ENCODE peak calls at places on chromosomes 7 and 10, in six cellular contexts. S is brain microvascular endothelial cell, I is heart right ventricle, Y is WERI-Rb-1, W is mucosa of descending colon, G is osteoblast. O is an unnamed sample.

GRCh38 chr7:136588216-136588615 is 280.2 kb upstream of the CHRM2 start:
- DNase-seq in I (no peak), Y (no peak), G (no peak), W (no peak), S (no peak), O (no peak)

GRCh38 chr10:33151344-33151864 is 183.1 kb downstream of the NRP1 start:
- DNase-seq in Y (no peak), W (no peak), S (no peak), G (no peak), I (no peak), O (no peak)

GRCh38 chr7:28687631-28688030 is 270.5 kb downstream of the TRIL start:
- DNase-seq in Y (no peak), S (no peak), W (no peak), G (no peak), I (no peak), O (no peak)

GRCh38 chr7:22356855-22357310 is at the start of gene RAPGEF5:
- DNase-seq in I (peak), W (peak), G (peak), S (no peak), Y (peak), O (no peak)

GRCh38 chr10:78765726-78766335 is 302.9 kb upstream of the ZMIZ1 start:
- DNase-seq in W (no peak), I (no peak), S (no peak), Y (no peak), G (no peak), O (no peak)

GRCh38 chr7:30977896-30978564 is 14.3 kb downstream of the GHRHR start:
- DNase-seq in G (no peak), Y (peak), I (no peak), W (peak), S (no peak), O (no peak)

GRCh38 chr7:29017666-29018065 is 59.5 kb upstream of the TRIL start:
- DNase-seq in I (no peak), Y (no peak), S (peak), G (peak), W (no peak), O (no peak)

GRCh38 chr7:51046482-51046881 is 263.8 kb upstream of the GRB10 start:
- DNase-seq in G (no peak), W (no peak), Y (no peak), S (no peak), I (no peak), O (no peak)

GRCh38 chr10:117543245-117543998 is 876 bp downstream of the EMX2 start:
- DNase-seq in I (no peak), S (peak), Y (peak), W (no peak), G (peak), O (no peak)

GRCh38 chr10:110206988-110207804 is at the start of gene MXI1:
- DNase-seq in I (peak), W (peak), Y (peak), S (peak), G (peak), O (peak)

GRCh38 chr10:132979491-132980425 is 37.4 kb upstream of the CFAP46 start:
- DNase-seq in Y (no peak), S (no peak), I (no peak), G (peak), W (no peak), O (no peak)

GRCh38 chr7:2169923-2170575 is 62.7 kb downstream of the MAD1L1 start:
- DNase-seq in Y (peak), S (no peak), I (no peak), G (peak), W (no peak), O (peak)

GRCh38 chr10:97278491-97278989 is 13.9 kb downstream of the ARHGAP19 start:
- DNase-seq in G (no peak), I (no peak), W (no peak), S (peak), Y (no peak), O (peak)

GRCh38 chr7:44824894-44825526 is 22.9 kb downstream of the H2AZ2 start:
- DNase-seq in G (no peak), S (no peak), Y (no peak), I (no peak), W (no peak), O (no peak)

GRCh38 chr10:132193907-132194552 is 7.3 kb downstream of the DPYSL4 start:
- DNase-seq in Y (peak), S (no peak), G (peak), I (no peak), W (peak), O (peak)

GRCh38 chr10:47140752-47141348 is 159.1 kb upstream of the GDF10 start:
- DNase-seq in S (no peak), Y (no peak), W (no peak), I (no peak), G (no peak), O (peak)

GRCh38 chr10:47143473-47143872 is 156.5 kb upstream of the GDF10 start:
- DNase-seq in G (peak), I (no peak), Y (no peak), W (no peak), S (no peak), O (no peak)

GRCh38 chr10:47144525-47144924 is 155.5 kb upstream of the GDF10 start:
- DNase-seq in G (no peak), S (no peak), W (no peak), I (no peak), Y (no peak), O (no peak)

GRCh38 chr10:47141349-47141748 is 158.6 kb upstream of the GDF10 start:
- DNase-seq in G (no peak), Y (no peak), S (no peak), I (no peak), W (no peak), O (no peak)

DNA sequence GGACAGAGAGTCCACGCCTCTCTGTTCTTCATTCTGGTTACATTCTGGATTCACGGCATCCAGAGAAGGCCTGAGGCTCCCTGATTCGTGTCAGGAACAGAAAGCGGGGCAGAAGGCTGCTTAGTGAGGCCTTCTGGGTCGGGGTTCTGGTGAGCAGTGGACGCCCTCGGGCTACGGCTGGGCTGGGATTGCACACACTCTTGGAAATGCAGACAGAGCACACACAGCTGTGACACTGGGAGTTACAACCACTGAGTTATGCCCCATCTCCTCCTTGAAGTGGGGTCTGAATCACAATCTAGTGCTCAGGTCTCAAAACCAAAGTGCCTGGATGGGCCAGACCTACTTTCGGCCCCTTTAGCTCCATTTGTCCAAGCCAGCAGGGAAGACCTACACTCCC is 156.9 kb upstream of the GDF10 start:
- DNase-seq in S (no peak), G (no peak), I (no peak), W (no peak), Y (no peak), O (no peak)
- H3K4me3 ChIP-seq in S (no peak), G (no peak), I (no peak), W (no peak), Y (no peak), O (no peak)

DNA sequence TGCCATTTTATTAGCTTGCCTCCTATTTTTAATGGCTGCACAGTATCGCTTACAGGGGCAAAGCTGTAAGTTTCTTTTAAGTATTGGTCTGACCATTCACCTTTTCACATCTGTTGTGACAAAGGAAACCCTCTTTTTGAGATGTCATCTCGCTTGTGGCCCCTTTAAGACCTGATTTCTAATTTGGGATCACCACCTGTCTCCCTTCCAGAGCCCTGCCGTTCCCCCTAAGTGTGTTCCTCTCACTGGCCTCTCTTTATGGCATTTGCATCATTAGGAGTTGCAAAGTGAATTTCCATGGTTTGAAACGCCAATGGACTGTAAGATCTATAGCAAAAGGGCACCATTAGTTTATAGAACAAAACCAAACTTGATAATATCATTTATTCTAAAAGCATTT is 1.4 kb downstream of the EPDR1 start:
- DNase-seq in W (no peak), G (no peak), S (no peak), I (no peak), Y (no peak), O (no peak)
- H3K4me3 ChIP-seq in W (no peak), G (peak), S (no peak), I (peak), Y (no peak), O (no peak)

GRCh38 chr7:114085313-114085591 is 166.4 kb upstream of the PPP1R3A start:
- DNase-seq in G (no peak), W (no peak), S (no peak), I (no peak), Y (no peak), O (no peak)
- H3K4me3 ChIP-seq in G (peak), W (no peak), S (peak), I (peak), Y (peak), O (peak)

GRCh38 chr10:128044961-128045832 is 81.0 kb downstream of the MKI67 start:
- DNase-seq in G (peak), W (no peak), Y (no peak), S (no peak), I (no peak), O (no peak)
- H3K4me3 ChIP-seq in G (no peak), W (no peak), Y (no peak), S (no peak), I (no peak), O (no peak)

GRCh38 chr10:62815373-62816111 is 624 bp downstream of the EGR2 start:
- DNase-seq in S (no peak), Y (peak), G (peak), I (no peak), W (peak), O (no peak)

GRCh38 chr10:62812672-62813439 is 3.3 kb downstream of the EGR2 start:
- DNase-seq in W (no peak), Y (no peak), I (no peak), G (no peak), S (no peak), O (no peak)

GRCh38 chr10:62814901-62815372 is 1.2 kb downstream of the EGR2 start:
- DNase-seq in G (peak), W (peak), I (peak), S (no peak), Y (no peak), O (peak)

GRCh38 chr10:62813981-62814380 is 2.2 kb downstream of the EGR2 start:
- DNase-seq in S (no peak), W (no peak), Y (no peak), I (no peak), G (no peak), O (no peak)

GRCh38 chr10:62813453-62813852 is 2.7 kb downstream of the EGR2 start:
- DNase-seq in S (no peak), W (no peak), I (no peak), Y (no peak), G (no peak), O (no peak)
- H3K4me3 ChIP-seq in S (no peak), W (no peak), I (no peak), Y (no peak), G (no peak), O (no peak)

GRCh38 chr7:100893910-100894763 is 1.6 kb downstream of the ACHE start:
- DNase-seq in W (no peak), Y (no peak), I (no peak), S (no peak), G (peak), O (no peak)
- H3K4me3 ChIP-seq in W (no peak), Y (no peak), I (peak), S (no peak), G (no peak), O (no peak)

DNA sequence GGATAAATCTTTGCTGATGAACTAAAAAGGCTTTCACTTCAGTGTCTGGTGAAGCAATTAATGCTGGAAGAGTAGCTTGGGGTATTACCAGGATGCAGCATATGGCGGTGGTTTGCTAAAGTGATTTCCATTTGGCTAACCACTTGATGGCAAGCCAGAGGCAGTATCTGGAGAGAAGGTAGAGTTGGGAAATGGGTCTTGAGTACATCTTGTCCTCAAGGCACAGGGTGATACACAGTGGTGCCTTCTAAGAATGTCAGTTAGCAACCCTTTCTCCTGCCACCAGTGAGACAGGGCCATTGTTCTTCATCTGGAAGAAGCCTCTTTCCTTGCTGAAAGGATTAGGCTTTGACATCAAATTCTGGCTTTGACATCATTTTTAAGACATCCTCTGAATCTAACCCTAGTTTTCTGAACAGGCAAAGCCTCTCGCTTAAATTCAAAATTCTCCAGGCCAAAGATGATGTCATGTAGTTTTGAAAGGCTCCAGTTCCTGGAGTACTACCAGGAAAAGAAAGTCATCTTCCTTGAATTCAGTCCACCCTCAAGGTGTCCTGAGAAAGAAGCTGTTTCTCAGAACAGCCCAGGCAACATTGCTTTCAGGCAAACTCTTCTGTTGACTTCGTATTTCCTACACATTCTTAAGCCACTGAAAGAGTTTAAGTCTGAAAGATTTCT is 162.4 kb downstream of the ARID5B start:
- DNase-seq in Y (no peak), G (peak), I (no peak), W (no peak), S (no peak), O (no peak)
- H3K4me3 ChIP-seq in Y (no peak), G (no peak), I (no peak), W (no peak), S (no peak), O (no peak)

DNA sequence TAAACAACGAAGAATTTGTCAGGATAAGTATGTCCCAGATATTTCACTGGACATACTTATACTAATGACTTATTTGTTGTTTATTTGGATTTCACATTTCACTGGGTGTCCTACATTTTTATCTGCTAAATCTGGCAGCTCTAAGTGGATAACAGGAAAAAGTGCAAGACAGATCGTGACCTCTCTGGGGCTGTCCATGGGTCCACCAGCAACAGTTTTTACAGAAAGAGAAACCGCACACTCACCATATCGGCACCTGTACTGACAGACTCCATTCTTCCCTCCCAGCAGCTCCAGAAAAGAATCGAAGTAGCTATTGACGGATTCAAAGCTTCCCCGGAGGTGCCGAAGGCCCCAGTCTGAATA is 393 bp downstream of the PLA2G12B start:
- DNase-seq in G (no peak), S (no peak), I (no peak), Y (no peak), W (no peak), O (no peak)
- H3K4me3 ChIP-seq in G (no peak), S (no peak), I (no peak), Y (no peak), W (no peak), O (no peak)

GRCh38 chr7:93943816-93944540 is 22.4 kb downstream of the GNG11 start:
- DNase-seq in Y (peak), W (no peak), S (no peak), G (no peak), I (no peak), O (no peak)
- H3K4me3 ChIP-seq in Y (no peak), W (no peak), S (no peak), G (no peak), I (no peak), O (no peak)

GRCh38 chr10:11865561-11865960 is 42.4 kb downstream of the PROSER2 start:
- DNase-seq in G (peak), S (no peak), I (no peak), Y (no peak), W (no peak), O (no peak)
- H3K4me3 ChIP-seq in G (no peak), S (no peak), I (no peak), Y (no peak), W (no peak), O (no peak)